ENCODE peak calls at places on chromosomes 5 and 9, in nine cellular contexts. One of them, this sample, is unnamed.
A peak's percentile ranks its signal among the peaks of the same experiment; 100 is the strongest.

GRCh38 chr5:177419045-177419444 is 7.4 kb upstream of the GRK6 start:
- DNase-seq in Right ventricle myocardium superior: no peak
- DNase-seq in astrocyte of the cerebellum: no peak
- DNase-seq in EL: peak; percentile 59
- DNase-seq in fibroblast of lung: peak; percentile 37
- DNase-seq in neural progenitor cell: no peak
- DNase-seq in sciatic nerve: no peak
- DNase-seq in pancreas: no peak
- DNase-seq in stimulated activated CD8-positive, alpha-beta memory T cell treated with anti-CD3 and anti-CD28 coated beads, Interleukin-12 subunit alpha, Interleukin-12 subunit beta, amount 100 ng/mL, for 4 hours: no peak
- DNase-seq in this sample: no peak

GRCh38 chr9:128669786-128670185 is 13.1 kb upstream of the DYNC2I2 start:
- DNase-seq in EL: no peak
- DNase-seq in astrocyte of the cerebellum: no peak
- DNase-seq in pancreas: no peak
- DNase-seq in stimulated activated CD8-positive, alpha-beta memory T cell treated with anti-CD3 and anti-CD28 coated beads, Interleukin-12 subunit alpha, Interleukin-12 subunit beta, amount 100 ng/mL, for 4 hours: no peak
- DNase-seq in Right ventricle myocardium superior: no peak
- DNase-seq in sciatic nerve: no peak
- DNase-seq in fibroblast of lung: no peak
- DNase-seq in neural progenitor cell: no peak
- DNase-seq in this sample: no peak

GRCh38 chr9:34514816-34515215 is 8.0 kb downstream of the ENHO start:
- DNase-seq in sciatic nerve: peak; percentile 18
- DNase-seq in stimulated activated CD8-positive, alpha-beta memory T cell treated with anti-CD3 and anti-CD28 coated beads, Interleukin-12 subunit alpha, Interleukin-12 subunit beta, amount 100 ng/mL, for 4 hours: no peak
- DNase-seq in fibroblast of lung: no peak
- DNase-seq in pancreas: no peak
- DNase-seq in astrocyte of the cerebellum: no peak
- DNase-seq in neural progenitor cell: no peak
- DNase-seq in EL: no peak
- DNase-seq in Right ventricle myocardium superior: no peak
- DNase-seq in this sample: no peak

GRCh38 chr5:85628153-85628552 is 989.6 kb upstream of the COX7C start:
- DNase-seq in neural progenitor cell: no peak
- DNase-seq in stimulated activated CD8-positive, alpha-beta memory T cell treated with anti-CD3 and anti-CD28 coated beads, Interleukin-12 subunit alpha, Interleukin-12 subunit beta, amount 100 ng/mL, for 4 hours: no peak
- DNase-seq in Right ventricle myocardium superior: no peak
- DNase-seq in fibroblast of lung: no peak
- DNase-seq in pancreas: no peak
- DNase-seq in astrocyte of the cerebellum: no peak
- DNase-seq in sciatic nerve: no peak
- DNase-seq in EL: no peak
- DNase-seq in this sample: no peak

GRCh38 chr5:179624841-179625271 is 1.4 kb upstream of the HNRNPH1 start:
- DNase-seq in stimulated activated CD8-positive, alpha-beta memory T cell treated with anti-CD3 and anti-CD28 coated beads, Interleukin-12 subunit alpha, Interleukin-12 subunit beta, amount 100 ng/mL, for 4 hours: no peak
- DNase-seq in Right ventricle myocardium superior: no peak
- DNase-seq in sciatic nerve: peak; percentile 54
- DNase-seq in neural progenitor cell: no peak
- DNase-seq in fibroblast of lung: no peak
- DNase-seq in pancreas: no peak
- DNase-seq in astrocyte of the cerebellum: no peak
- DNase-seq in EL: no peak
- DNase-seq in this sample: peak; percentile 37

GRCh38 chr9:21506910-21507795 is 25.0 kb upstream of the IFNE start:
- DNase-seq in fibroblast of lung: peak; percentile 92
- DNase-seq in Right ventricle myocardium superior: no peak
- DNase-seq in pancreas: no peak
- DNase-seq in EL: peak; percentile 97
- DNase-seq in stimulated activated CD8-positive, alpha-beta memory T cell treated with anti-CD3 and anti-CD28 coated beads, Interleukin-12 subunit alpha, Interleukin-12 subunit beta, amount 100 ng/mL, for 4 hours: no peak
- DNase-seq in neural progenitor cell: no peak
- DNase-seq in astrocyte of the cerebellum: peak; percentile 91
- DNase-seq in sciatic nerve: no peak
- DNase-seq in this sample: no peak

GRCh38 chr5:77483662-77484061 is 8.5 kb downstream of the WDR41 start:
- DNase-seq in stimulated activated CD8-positive, alpha-beta memory T cell treated with anti-CD3 and anti-CD28 coated beads, Interleukin-12 subunit alpha, Interleukin-12 subunit beta, amount 100 ng/mL, for 4 hours: no peak
- DNase-seq in neural progenitor cell: no peak
- DNase-seq in Right ventricle myocardium superior: no peak
- DNase-seq in astrocyte of the cerebellum: no peak
- DNase-seq in sciatic nerve: no peak
- DNase-seq in pancreas: no peak
- DNase-seq in fibroblast of lung: no peak
- DNase-seq in EL: no peak
- DNase-seq in this sample: no peak

GRCh38 chr9:116482740-116483139 is 204.4 kb upstream of the TRIM32 start:
- DNase-seq in sciatic nerve: no peak
- DNase-seq in Right ventricle myocardium superior: no peak
- DNase-seq in stimulated activated CD8-positive, alpha-beta memory T cell treated with anti-CD3 and anti-CD28 coated beads, Interleukin-12 subunit alpha, Interleukin-12 subunit beta, amount 100 ng/mL, for 4 hours: no peak
- DNase-seq in astrocyte of the cerebellum: peak; percentile 26
- DNase-seq in EL: no peak
- DNase-seq in pancreas: no peak
- DNase-seq in fibroblast of lung: peak; percentile 48
- DNase-seq in neural progenitor cell: peak; percentile 60
- DNase-seq in this sample: no peak

GRCh38 chr9:17330097-17330496 is 195.3 kb downstream of the CNTLN start:
- DNase-seq in EL: peak; percentile 2
- DNase-seq in astrocyte of the cerebellum: no peak
- DNase-seq in sciatic nerve: no peak
- DNase-seq in pancreas: no peak
- DNase-seq in neural progenitor cell: no peak
- DNase-seq in fibroblast of lung: no peak
- DNase-seq in stimulated activated CD8-positive, alpha-beta memory T cell treated with anti-CD3 and anti-CD28 coated beads, Interleukin-12 subunit alpha, Interleukin-12 subunit beta, amount 100 ng/mL, for 4 hours: no peak
- DNase-seq in Right ventricle myocardium superior: no peak
- DNase-seq in this sample: no peak

GRCh38 chr5:125700380-125700856 is 722.8 kb upstream of the GRAMD2B start:
- DNase-seq in pancreas: peak; percentile 6
- DNase-seq in astrocyte of the cerebellum: no peak
- DNase-seq in EL: no peak
- DNase-seq in Right ventricle myocardium superior: no peak
- DNase-seq in fibroblast of lung: peak; percentile 56
- DNase-seq in sciatic nerve: no peak
- DNase-seq in stimulated activated CD8-positive, alpha-beta memory T cell treated with anti-CD3 and anti-CD28 coated beads, Interleukin-12 subunit alpha, Interleukin-12 subunit beta, amount 100 ng/mL, for 4 hours: no peak
- DNase-seq in neural progenitor cell: peak; percentile 8
- DNase-seq in this sample: no peak

GRCh38 chr5:68456756-68457217 is 241.2 kb downstream of the PIK3R1 start:
- DNase-seq in EL: peak; percentile 83
- DNase-seq in sciatic nerve: no peak
- DNase-seq in pancreas: peak; percentile 80
- DNase-seq in stimulated activated CD8-positive, alpha-beta memory T cell treated with anti-CD3 and anti-CD28 coated beads, Interleukin-12 subunit alpha, Interleukin-12 subunit beta, amount 100 ng/mL, for 4 hours: no peak
- DNase-seq in Right ventricle myocardium superior: no peak
- DNase-seq in astrocyte of the cerebellum: no peak
- DNase-seq in neural progenitor cell: no peak
- DNase-seq in fibroblast of lung: peak; percentile 70
- DNase-seq in this sample: no peak

GRCh38 chr5:178376906-178377582 is 144.4 kb upstream of the PHYKPL start:
- DNase-seq in astrocyte of the cerebellum: no peak
- DNase-seq in neural progenitor cell: no peak
- DNase-seq in EL: no peak
- DNase-seq in sciatic nerve: no peak
- DNase-seq in fibroblast of lung: peak; percentile 3
- DNase-seq in pancreas: no peak
- DNase-seq in Right ventricle myocardium superior: no peak
- DNase-seq in stimulated activated CD8-positive, alpha-beta memory T cell treated with anti-CD3 and anti-CD28 coated beads, Interleukin-12 subunit alpha, Interleukin-12 subunit beta, amount 100 ng/mL, for 4 hours: no peak
- DNase-seq in this sample: no peak

GRCh38 chr9:114790521-114790920 is 15.3 kb downstream of the TNFSF15 start:
- DNase-seq in fibroblast of lung: peak; percentile 61
- DNase-seq in neural progenitor cell: no peak
- DNase-seq in Right ventricle myocardium superior: no peak
- DNase-seq in pancreas: no peak
- DNase-seq in sciatic nerve: no peak
- DNase-seq in stimulated activated CD8-positive, alpha-beta memory T cell treated with anti-CD3 and anti-CD28 coated beads, Interleukin-12 subunit alpha, Interleukin-12 subunit beta, amount 100 ng/mL, for 4 hours: no peak
- DNase-seq in EL: no peak
- DNase-seq in astrocyte of the cerebellum: no peak
- DNase-seq in this sample: no peak

GRCh38 chr9:85743290-85744128 is 1.8 kb upstream of the AGTPBP1 start:
- DNase-seq in neural progenitor cell: peak; percentile 39
- DNase-seq in Right ventricle myocardium superior: peak; percentile 50
- DNase-seq in astrocyte of the cerebellum: peak; percentile 85
- DNase-seq in EL: peak; percentile 89
- DNase-seq in fibroblast of lung: peak; percentile 98
- DNase-seq in pancreas: no peak
- DNase-seq in sciatic nerve: no peak
- DNase-seq in stimulated activated CD8-positive, alpha-beta memory T cell treated with anti-CD3 and anti-CD28 coated beads, Interleukin-12 subunit alpha, Interleukin-12 subunit beta, amount 100 ng/mL, for 4 hours: no peak
- DNase-seq in this sample: no peak

GRCh38 chr9:13993482-13994267 is 320.3 kb downstream of the NFIB start:
- DNase-seq in sciatic nerve: no peak
- DNase-seq in stimulated activated CD8-positive, alpha-beta memory T cell treated with anti-CD3 and anti-CD28 coated beads, Interleukin-12 subunit alpha, Interleukin-12 subunit beta, amount 100 ng/mL, for 4 hours: no peak
- DNase-seq in EL: no peak
- DNase-seq in Right ventricle myocardium superior: no peak
- DNase-seq in astrocyte of the cerebellum: no peak
- DNase-seq in neural progenitor cell: peak; percentile 5
- DNase-seq in fibroblast of lung: no peak
- DNase-seq in pancreas: no peak
- DNase-seq in this sample: no peak

GRCh38 chr5:154059039-154059430 is 20.3 kb downstream of the MFAP3 start:
- DNase-seq in sciatic nerve: no peak
- DNase-seq in EL: no peak
- DNase-seq in pancreas: no peak
- DNase-seq in Right ventricle myocardium superior: no peak
- DNase-seq in stimulated activated CD8-positive, alpha-beta memory T cell treated with anti-CD3 and anti-CD28 coated beads, Interleukin-12 subunit alpha, Interleukin-12 subunit beta, amount 100 ng/mL, for 4 hours: no peak
- DNase-seq in fibroblast of lung: no peak
- DNase-seq in neural progenitor cell: peak; percentile 43
- DNase-seq in astrocyte of the cerebellum: no peak
- DNase-seq in this sample: no peak

GRCh38 chr5:176676361-176676824 is 29.1 kb downstream of the TSPAN17 start:
- DNase-seq in Right ventricle myocardium superior: peak; percentile 67
- DNase-seq in sciatic nerve: no peak
- DNase-seq in pancreas: no peak
- DNase-seq in neural progenitor cell: no peak
- DNase-seq in EL: peak; percentile 69
- DNase-seq in astrocyte of the cerebellum: no peak
- DNase-seq in stimulated activated CD8-positive, alpha-beta memory T cell treated with anti-CD3 and anti-CD28 coated beads, Interleukin-12 subunit alpha, Interleukin-12 subunit beta, amount 100 ng/mL, for 4 hours: no peak
- DNase-seq in fibroblast of lung: peak; percentile 14
- DNase-seq in this sample: no peak

GRCh38 chr9:4665357-4665756 is 923 bp downstream of the SPATA6L start:
- DNase-seq in fibroblast of lung: peak; percentile 46
- DNase-seq in stimulated activated CD8-positive, alpha-beta memory T cell treated with anti-CD3 and anti-CD28 coated beads, Interleukin-12 subunit alpha, Interleukin-12 subunit beta, amount 100 ng/mL, for 4 hours: no peak
- DNase-seq in EL: no peak
- DNase-seq in neural progenitor cell: no peak
- DNase-seq in sciatic nerve: no peak
- DNase-seq in Right ventricle myocardium superior: no peak
- DNase-seq in astrocyte of the cerebellum: no peak
- DNase-seq in pancreas: no peak
- DNase-seq in this sample: no peak

GRCh38 chr5:2129581-2130272 is 247.0 kb upstream of the IRX4 start:
- DNase-seq in pancreas: no peak
- DNase-seq in fibroblast of lung: no peak
- DNase-seq in EL: no peak
- DNase-seq in sciatic nerve: no peak
- DNase-seq in astrocyte of the cerebellum: no peak
- DNase-seq in Right ventricle myocardium superior: no peak
- DNase-seq in neural progenitor cell: no peak
- DNase-seq in stimulated activated CD8-positive, alpha-beta memory T cell treated with anti-CD3 and anti-CD28 coated beads, Interleukin-12 subunit alpha, Interleukin-12 subunit beta, amount 100 ng/mL, for 4 hours: no peak
- DNase-seq in this sample: peak; percentile 36

GRCh38 chr5:29758986-29759421 is 1434.5 kb upstream of the CDH6 start:
- DNase-seq in stimulated activated CD8-positive, alpha-beta memory T cell treated with anti-CD3 and anti-CD28 coated beads, Interleukin-12 subunit alpha, Interleukin-12 subunit beta, amount 100 ng/mL, for 4 hours: no peak
- DNase-seq in neural progenitor cell: peak; percentile 64
- DNase-seq in fibroblast of lung: no peak
- DNase-seq in pancreas: no peak
- DNase-seq in EL: no peak
- DNase-seq in sciatic nerve: no peak
- DNase-seq in Right ventricle myocardium superior: no peak
- DNase-seq in astrocyte of the cerebellum: no peak
- DNase-seq in this sample: no peak

GRCh38 chr9:136679431-136679941 is 7.8 kb downstream of the AGPAT2 start:
- DNase-seq in astrocyte of the cerebellum: no peak
- DNase-seq in fibroblast of lung: no peak
- DNase-seq in Right ventricle myocardium superior: no peak
- DNase-seq in neural progenitor cell: no peak
- DNase-seq in stimulated activated CD8-positive, alpha-beta memory T cell treated with anti-CD3 and anti-CD28 coated beads, Interleukin-12 subunit alpha, Interleukin-12 subunit beta, amount 100 ng/mL, for 4 hours: no peak
- DNase-seq in pancreas: no peak
- DNase-seq in EL: no peak
- DNase-seq in sciatic nerve: peak; percentile 73
- DNase-seq in this sample: no peak

GRCh38 chr5:18954239-18954638 is 1033.8 kb downstream of the CDH18 start:
- DNase-seq in EL: no peak
- DNase-seq in sciatic nerve: no peak
- DNase-seq in neural progenitor cell: no peak
- DNase-seq in astrocyte of the cerebellum: no peak
- DNase-seq in fibroblast of lung: no peak
- DNase-seq in pancreas: no peak
- DNase-seq in Right ventricle myocardium superior: no peak
- DNase-seq in stimulated activated CD8-positive, alpha-beta memory T cell treated with anti-CD3 and anti-CD28 coated beads, Interleukin-12 subunit alpha, Interleukin-12 subunit beta, amount 100 ng/mL, for 4 hours: no peak
- DNase-seq in this sample: no peak

GRCh38 chr5:38519476-38519875 is 37.0 kb downstream of the LIFR start:
- DNase-seq in astrocyte of the cerebellum: no peak
- DNase-seq in neural progenitor cell: no peak
- DNase-seq in EL: no peak
- DNase-seq in fibroblast of lung: no peak
- DNase-seq in stimulated activated CD8-positive, alpha-beta memory T cell treated with anti-CD3 and anti-CD28 coated beads, Interleukin-12 subunit alpha, Interleukin-12 subunit beta, amount 100 ng/mL, for 4 hours: no peak
- DNase-seq in pancreas: no peak
- DNase-seq in sciatic nerve: no peak
- DNase-seq in Right ventricle myocardium superior: no peak
- DNase-seq in this sample: no peak

GRCh38 chr5:158534203-158534602 is 565.5 kb downstream of the EBF1 start:
- DNase-seq in stimulated activated CD8-positive, alpha-beta memory T cell treated with anti-CD3 and anti-CD28 coated beads, Interleukin-12 subunit alpha, Interleukin-12 subunit beta, amount 100 ng/mL, for 4 hours: no peak
- DNase-seq in astrocyte of the cerebellum: no peak
- DNase-seq in neural progenitor cell: peak; percentile 37
- DNase-seq in EL: no peak
- DNase-seq in pancreas: no peak
- DNase-seq in sciatic nerve: no peak
- DNase-seq in fibroblast of lung: no peak
- DNase-seq in Right ventricle myocardium superior: no peak
- DNase-seq in this sample: no peak

GRCh38 chr5:101084353-101084752 is 181.3 kb upstream of the ST8SIA4 start:
- DNase-seq in Right ventricle myocardium superior: no peak
- DNase-seq in fibroblast of lung: no peak
- DNase-seq in stimulated activated CD8-positive, alpha-beta memory T cell treated with anti-CD3 and anti-CD28 coated beads, Interleukin-12 subunit alpha, Interleukin-12 subunit beta, amount 100 ng/mL, for 4 hours: no peak
- DNase-seq in sciatic nerve: no peak
- DNase-seq in neural progenitor cell: no peak
- DNase-seq in EL: no peak
- DNase-seq in astrocyte of the cerebellum: no peak
- DNase-seq in pancreas: no peak
- DNase-seq in this sample: no peak

GRCh38 chr9:14746655-14747054 is 24.1 kb upstream of the CER1 start:
- DNase-seq in fibroblast of lung: no peak
- DNase-seq in sciatic nerve: no peak
- DNase-seq in astrocyte of the cerebellum: no peak
- DNase-seq in pancreas: no peak
- DNase-seq in stimulated activated CD8-positive, alpha-beta memory T cell treated with anti-CD3 and anti-CD28 coated beads, Interleukin-12 subunit alpha, Interleukin-12 subunit beta, amount 100 ng/mL, for 4 hours: no peak
- DNase-seq in neural progenitor cell: no peak
- DNase-seq in EL: no peak
- DNase-seq in Right ventricle myocardium superior: no peak
- DNase-seq in this sample: no peak

This sample was measured in ovary.